ENCODE peak calls at places on chromosome 7, in six cellular contexts. One of them, this sample, is unnamed.

GRCh38 chr7:40826419-40827216 is 691.8 kb downstream of the SUGCT start:
- DNase-seq in activated B cell treated with CpG ODN at 0.5 μM for 24 hours: no peak
- DNase-seq in neural crest cell: peak; percentile 6
- DNase-seq in ovary: no peak
- DNase-seq in HL-60: no peak
- DNase-seq in transverse colon: no peak
- DNase-seq in this sample: no peak

GRCh38 chr7:741850-742249 is 14.8 kb upstream of the PRKAR1B start:
- DNase-seq in transverse colon: no peak
- DNase-seq in neural crest cell: no peak
- DNase-seq in ovary: peak; percentile 6
- DNase-seq in HL-60: no peak
- DNase-seq in activated B cell treated with CpG ODN at 0.5 μM for 24 hours: no peak
- DNase-seq in this sample: no peak

GRCh38 chr7:130825819-130826218 is 91.8 kb upstream of the KLF14 start:
- DNase-seq in HL-60: no peak
- DNase-seq in ovary: no peak
- DNase-seq in transverse colon: no peak
- DNase-seq in activated B cell treated with CpG ODN at 0.5 μM for 24 hours: no peak
- DNase-seq in neural crest cell: no peak
- DNase-seq in this sample: no peak

GRCh38 chr7:100673942-100674431 is 447 bp downstream of the GNB2 start:
- DNase-seq in neural crest cell: no peak
- DNase-seq in activated B cell treated with CpG ODN at 0.5 μM for 24 hours: no peak
- DNase-seq in transverse colon: peak; percentile 58
- DNase-seq in ovary: peak; percentile 59
- DNase-seq in HL-60: peak; percentile 66
- DNase-seq in this sample: no peak

GRCh38 chr7:127854383-127854782 is 176.9 kb downstream of the LRRC4 start:
- DNase-seq in activated B cell treated with CpG ODN at 0.5 μM for 24 hours: no peak
- DNase-seq in HL-60: no peak
- DNase-seq in neural crest cell: no peak
- DNase-seq in ovary: no peak
- DNase-seq in transverse colon: no peak
- DNase-seq in this sample: no peak

GRCh38 chr7:10106609-10107008 is 867.1 kb upstream of the PHF14 start:
- DNase-seq in activated B cell treated with CpG ODN at 0.5 μM for 24 hours: no peak
- DNase-seq in ovary: no peak
- DNase-seq in HL-60: no peak
- DNase-seq in neural crest cell: no peak
- DNase-seq in transverse colon: no peak
- DNase-seq in this sample: no peak

GRCh38 chr7:134473861-134474291 is 15.0 kb upstream of the AKR1B1 start:
- DNase-seq in ovary: no peak
- DNase-seq in HL-60: no peak
- DNase-seq in neural crest cell: no peak
- DNase-seq in activated B cell treated with CpG ODN at 0.5 μM for 24 hours: no peak
- DNase-seq in transverse colon: no peak
- DNase-seq in this sample: no peak

GRCh38 chr7:80150621-80151273 is 16.1 kb downstream of the GNAI1 start:
- DNase-seq in ovary: no peak
- DNase-seq in transverse colon: no peak
- DNase-seq in HL-60: no peak
- DNase-seq in neural crest cell: no peak
- DNase-seq in activated B cell treated with CpG ODN at 0.5 μM for 24 hours: no peak
- DNase-seq in this sample: no peak

GRCh38 chr7:518630-519428 is 817 bp downstream of the PDGFA start:
- DNase-seq in HL-60: peak; percentile 36
- DNase-seq in ovary: peak; percentile 49
- DNase-seq in activated B cell treated with CpG ODN at 0.5 μM for 24 hours: peak; percentile 27
- DNase-seq in neural crest cell: peak; percentile 46
- DNase-seq in transverse colon: peak; percentile 88
- DNase-seq in this sample: no peak

GRCh38 chr7:155198901-155199845 is 98.5 kb upstream of the INSIG1 start:
- DNase-seq in activated B cell treated with CpG ODN at 0.5 μM for 24 hours: no peak
- DNase-seq in ovary: no peak
- DNase-seq in transverse colon: no peak
- DNase-seq in neural crest cell: no peak
- DNase-seq in HL-60: no peak
- DNase-seq in this sample: no peak

GRCh38 chr7:136919820-136920219 is 51.4 kb downstream of the CHRM2 start:
- DNase-seq in activated B cell treated with CpG ODN at 0.5 μM for 24 hours: no peak
- DNase-seq in neural crest cell: no peak
- DNase-seq in ovary: no peak
- DNase-seq in transverse colon: no peak
- DNase-seq in HL-60: no peak
- DNase-seq in this sample: no peak

GRCh38 chr7:70599446-70600190 is 532.3 kb upstream of the GALNT17 start:
- DNase-seq in transverse colon: peak; percentile 58
- DNase-seq in neural crest cell: no peak
- DNase-seq in HL-60: no peak
- DNase-seq in activated B cell treated with CpG ODN at 0.5 μM for 24 hours: no peak
- DNase-seq in ovary: no peak
- DNase-seq in this sample: no peak

GRCh38 chr7:157044151-157044687 is 33.8 kb upstream of the MNX1 start:
- DNase-seq in transverse colon: no peak
- DNase-seq in neural crest cell: no peak
- DNase-seq in ovary: no peak
- DNase-seq in activated B cell treated with CpG ODN at 0.5 μM for 24 hours: no peak
- DNase-seq in HL-60: no peak
- DNase-seq in this sample: no peak

GRCh38 chr7:155804897-155805825 is 7.1 kb downstream of the SHH start:
- DNase-seq in HL-60: peak; percentile 62
- DNase-seq in neural crest cell: peak; percentile 87
- DNase-seq in activated B cell treated with CpG ODN at 0.5 μM for 24 hours: peak; percentile 63
- DNase-seq in transverse colon: peak; percentile 61
- DNase-seq in ovary: no peak
- DNase-seq in this sample: no peak

GRCh38 chr7:257647-257992 is 32.4 kb upstream of the FOXL3 start:
- DNase-seq in ovary: no peak
- DNase-seq in HL-60: no peak
- DNase-seq in neural crest cell: no peak
- DNase-seq in transverse colon: no peak
- DNase-seq in activated B cell treated with CpG ODN at 0.5 μM for 24 hours: no peak
- DNase-seq in this sample: no peak

GRCh38 chr7:67821116-67821515 is 824.5 kb downstream of the TYW1 start:
- DNase-seq in neural crest cell: no peak
- DNase-seq in HL-60: no peak
- DNase-seq in activated B cell treated with CpG ODN at 0.5 μM for 24 hours: no peak
- DNase-seq in transverse colon: no peak
- DNase-seq in ovary: no peak
- DNase-seq in this sample: no peak

GRCh38 chr7:122550545-122550944 is 148.4 kb downstream of the RNF133 start:
- DNase-seq in ovary: no peak
- DNase-seq in transverse colon: no peak
- DNase-seq in HL-60: no peak
- DNase-seq in neural crest cell: no peak
- DNase-seq in activated B cell treated with CpG ODN at 0.5 μM for 24 hours: no peak
- DNase-seq in this sample: no peak
- TF ChIP-seq CTCF in ovary: no peak
- TF ChIP-seq CTCF in transverse colon: peak; percentile 9
- TF ChIP-seq CTCF in HL-60: no peak
- TF ChIP-seq CTCF in neural crest cell: peak; percentile 40
- TF ChIP-seq CTCF in activated B cell treated with CpG ODN at 0.5 μM for 24 hours: no peak
- TF ChIP-seq CTCF in this sample: no peak

GRCh38 chr7:17940302-17941170 is at the start of gene SNX13:
- DNase-seq in transverse colon: peak; percentile 92
- DNase-seq in neural crest cell: peak; percentile 86
- DNase-seq in activated B cell treated with CpG ODN at 0.5 μM for 24 hours: peak; percentile 84
- DNase-seq in HL-60: peak; percentile 87
- DNase-seq in ovary: peak; percentile 87
- DNase-seq in this sample: peak; percentile 77
- TF ChIP-seq CTCF in transverse colon: no peak
- TF ChIP-seq CTCF in neural crest cell: no peak
- TF ChIP-seq CTCF in activated B cell treated with CpG ODN at 0.5 μM for 24 hours: no peak
- TF ChIP-seq CTCF in HL-60: no peak
- TF ChIP-seq CTCF in ovary: peak; percentile 26
- TF ChIP-seq CTCF in this sample: no peak

DNA sequence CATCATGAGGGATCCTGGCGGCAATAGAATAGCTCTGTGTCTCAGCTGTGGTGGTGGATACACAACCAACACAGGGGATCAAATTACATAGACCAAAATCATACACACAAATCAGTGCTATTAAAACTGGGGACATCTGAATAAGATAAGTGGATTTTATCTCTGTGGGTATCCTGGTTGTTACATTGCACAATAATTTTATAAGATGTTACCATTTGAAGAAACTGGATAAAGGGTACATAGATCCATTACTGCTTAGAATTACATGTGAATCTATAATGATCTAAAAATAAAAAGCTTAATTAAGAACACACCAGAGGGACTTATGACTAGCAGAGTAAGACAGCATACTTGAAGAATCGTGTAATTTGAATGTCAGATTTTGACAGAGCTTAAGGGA is 8.2 kb upstream of the FAM3C start:
- DNase-seq in ovary: no peak
- DNase-seq in HL-60: no peak
- DNase-seq in transverse colon: no peak
- DNase-seq in neural crest cell: no peak
- DNase-seq in activated B cell treated with CpG ODN at 0.5 μM for 24 hours: no peak
- DNase-seq in this sample: no peak
- TF ChIP-seq CTCF in ovary: no peak
- TF ChIP-seq CTCF in HL-60: no peak
- TF ChIP-seq CTCF in transverse colon: no peak
- TF ChIP-seq CTCF in neural crest cell: no peak
- TF ChIP-seq CTCF in activated B cell treated with CpG ODN at 0.5 μM for 24 hours: no peak
- TF ChIP-seq CTCF in this sample: no peak

DNA sequence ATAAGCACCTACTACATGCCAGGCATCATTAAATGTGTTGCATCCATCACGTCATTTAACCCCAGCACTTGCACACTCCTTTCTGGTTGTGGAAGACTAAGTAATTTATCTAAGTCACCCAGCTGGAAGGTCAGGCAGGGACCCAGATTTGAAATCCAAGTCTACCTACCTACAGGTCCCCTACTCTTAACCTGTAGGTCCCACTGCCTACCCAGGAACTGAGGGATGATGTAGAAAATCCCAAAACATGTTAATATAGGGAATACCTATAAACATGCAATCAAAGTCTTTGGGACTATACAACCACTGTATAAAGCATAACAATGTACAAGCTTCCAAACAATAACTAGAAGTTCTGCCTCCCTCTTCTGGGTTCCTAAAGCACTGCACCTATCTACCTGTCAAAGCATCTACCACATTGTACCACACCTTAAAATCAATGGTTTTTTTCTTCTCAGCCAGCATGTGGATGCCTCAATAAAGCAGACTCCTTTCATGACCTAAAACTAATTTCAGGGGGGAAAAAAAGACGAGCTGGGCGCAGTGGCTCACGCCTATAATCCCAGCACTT is 5.6 kb downstream of the IL6 start:
- DNase-seq in ovary: no peak
- DNase-seq in activated B cell treated with CpG ODN at 0.5 μM for 24 hours: no peak
- DNase-seq in HL-60: no peak
- DNase-seq in transverse colon: no peak
- DNase-seq in neural crest cell: no peak
- DNase-seq in this sample: no peak
- TF ChIP-seq CTCF in ovary: no peak
- TF ChIP-seq CTCF in activated B cell treated with CpG ODN at 0.5 μM for 24 hours: no peak
- TF ChIP-seq CTCF in HL-60: no peak
- TF ChIP-seq CTCF in transverse colon: no peak
- TF ChIP-seq CTCF in neural crest cell: no peak
- TF ChIP-seq CTCF in this sample: no peak

DNA sequence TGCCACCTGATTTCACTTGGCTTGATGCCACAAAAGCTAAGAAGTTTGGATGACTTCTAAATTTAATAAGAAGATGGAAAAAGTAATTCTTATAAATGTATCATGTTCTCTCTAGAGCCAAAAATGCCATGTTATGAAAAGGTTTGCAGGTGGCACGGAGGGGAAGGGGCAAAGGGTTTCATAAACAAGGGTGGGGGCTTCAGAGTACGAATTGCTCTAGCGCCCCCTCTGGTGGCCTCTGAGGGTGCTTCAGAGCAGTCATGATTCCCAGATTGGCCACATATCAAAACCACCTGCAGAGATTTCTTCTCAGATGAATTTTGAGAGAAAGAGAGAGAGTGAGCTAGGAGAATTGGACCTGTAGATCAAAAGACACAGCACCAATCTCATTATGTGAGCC is 208.6 kb upstream of the YAE1 start:
- DNase-seq in activated B cell treated with CpG ODN at 0.5 μM for 24 hours: no peak
- DNase-seq in HL-60: no peak
- DNase-seq in neural crest cell: peak; percentile 9
- DNase-seq in ovary: no peak
- DNase-seq in transverse colon: no peak
- DNase-seq in this sample: no peak
- TF ChIP-seq CTCF in activated B cell treated with CpG ODN at 0.5 μM for 24 hours: no peak
- TF ChIP-seq CTCF in HL-60: no peak
- TF ChIP-seq CTCF in neural crest cell: peak; percentile 58
- TF ChIP-seq CTCF in ovary: no peak
- TF ChIP-seq CTCF in transverse colon: no peak
- TF ChIP-seq CTCF in this sample: no peak

DNA sequence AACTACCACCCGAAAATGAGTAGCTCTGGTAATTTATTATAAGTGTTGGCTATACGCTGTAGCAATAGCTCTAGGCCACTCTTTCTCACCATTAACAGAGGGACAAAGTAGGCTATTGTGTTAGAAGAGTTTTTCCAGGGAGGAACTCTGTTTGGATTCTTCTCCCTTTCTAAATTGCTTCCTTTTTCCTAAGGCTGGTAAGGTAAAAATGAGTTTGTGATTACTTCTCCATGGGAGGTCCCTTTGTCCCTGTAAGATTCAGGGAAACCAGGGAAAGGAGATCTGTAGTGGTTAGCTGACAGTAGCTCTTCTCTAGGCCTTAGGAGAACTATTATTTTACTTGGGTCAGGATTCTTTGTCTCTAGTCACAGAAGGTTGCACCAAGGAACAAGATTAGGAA is 23.2 kb upstream of the SEMA3E start:
- DNase-seq in activated B cell treated with CpG ODN at 0.5 μM for 24 hours: no peak
- DNase-seq in ovary: no peak
- DNase-seq in transverse colon: no peak
- DNase-seq in HL-60: no peak
- DNase-seq in neural crest cell: no peak
- DNase-seq in this sample: no peak
- TF ChIP-seq CTCF in activated B cell treated with CpG ODN at 0.5 μM for 24 hours: no peak
- TF ChIP-seq CTCF in ovary: no peak
- TF ChIP-seq CTCF in transverse colon: no peak
- TF ChIP-seq CTCF in HL-60: no peak
- TF ChIP-seq CTCF in neural crest cell: no peak
- TF ChIP-seq CTCF in this sample: no peak

DNA sequence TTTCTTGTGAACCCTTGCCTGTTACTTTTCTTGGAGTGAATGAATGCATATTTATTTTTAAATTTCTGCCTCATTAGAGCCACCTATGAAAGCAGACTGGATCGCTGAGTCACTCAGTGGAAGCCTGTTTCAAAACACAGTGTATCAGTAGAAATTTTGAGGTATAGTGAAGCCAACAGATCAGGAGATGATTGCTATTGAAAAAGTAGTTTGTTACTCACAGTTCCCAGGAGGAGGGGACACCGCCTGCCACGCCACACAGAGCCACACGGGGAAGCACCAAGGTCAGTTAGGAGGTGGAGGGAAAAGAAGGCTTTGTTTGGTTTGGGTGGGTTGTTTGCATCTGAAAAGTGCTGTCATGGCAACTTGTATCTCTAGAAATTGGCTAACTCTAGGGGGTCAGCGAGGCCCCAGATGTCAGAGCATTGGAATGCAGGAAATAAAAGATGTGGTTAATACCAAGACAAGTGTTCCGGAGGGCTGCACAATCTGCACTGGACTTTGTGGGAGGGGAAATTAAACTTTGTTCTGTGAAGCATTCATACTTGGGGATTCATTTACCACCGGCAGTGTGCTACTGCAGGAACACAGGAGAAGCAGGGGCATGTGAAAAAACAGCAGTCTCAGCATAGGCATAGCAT is 106.4 kb upstream of the SDK1 start:
- DNase-seq in HL-60: no peak
- DNase-seq in ovary: peak; percentile 10
- DNase-seq in activated B cell treated with CpG ODN at 0.5 μM for 24 hours: no peak
- DNase-seq in transverse colon: no peak
- DNase-seq in neural crest cell: peak; percentile 53
- DNase-seq in this sample: no peak
- TF ChIP-seq CTCF in HL-60: no peak
- TF ChIP-seq CTCF in ovary: no peak
- TF ChIP-seq CTCF in activated B cell treated with CpG ODN at 0.5 μM for 24 hours: no peak
- TF ChIP-seq CTCF in transverse colon: no peak
- TF ChIP-seq CTCF in neural crest cell: peak; percentile 54
- TF ChIP-seq CTCF in this sample: no peak

This sample was measured in omental fat pad.